ENCODE peak calls at places on chromosome 3, in four cellular contexts. O, W, K and Z are unnamed samples.

GRCh38 chr3:137764563-137765309 is 621 bp downstream of the SOX14 start:
- DNase-seq in O (no peak), W (no peak), K (no peak), Z (no peak)

GRCh38 chr3:54862526-54862925 is 65.3 kb downstream of the LRTM1 start:
- DNase-seq in O (no peak), W (no peak), K (no peak), Z (no peak)

GRCh38 chr3:55313701-55314100 is 173.4 kb downstream of the WNT5A start:
- DNase-seq in O (no peak), W (no peak), K (no peak), Z (no peak)

GRCh38 chr3:117989982-117990381 is 1044.7 kb downstream of the IGSF11 start:
- DNase-seq in O (no peak), W (no peak), K (no peak), Z (no peak)

GRCh38 chr3:115785782-115786181 is 162.5 kb downstream of the GAP43 start:
- DNase-seq in O (no peak), W (no peak), K (no peak), Z (no peak)

GRCh38 chr3:111803123-111803593 is 55.9 kb upstream of the PHLDB2 start:
- DNase-seq in O (no peak), W (peak), K (no peak), Z (no peak)

GRCh38 chr3:161081675-161082462 is 23.3 kb downstream of the B3GALNT1 start:
- DNase-seq in O (no peak), W (no peak), K (no peak), Z (no peak)

GRCh38 chr3:133452603-133453313 is 52.9 kb downstream of the BFSP2 start:
- DNase-seq in O (peak), W (no peak), K (no peak), Z (no peak)

GRCh38 chr3:182980204-182981037 is at the start of gene DCUN1D1:
- DNase-seq in O (peak), W (peak), K (peak), Z (peak)

GRCh38 chr3:187616307-187616939 is 53.8 kb downstream of the SST start:
- DNase-seq in O (peak), W (peak), K (peak), Z (peak)

GRCh38 chr3:185912512-185912911 is 25.3 kb downstream of the TRA2B start:
- DNase-seq in O (no peak), W (no peak), K (no peak), Z (no peak)